ENCODE peak calls at places on chromosomes 5 and 9, in nine cellular contexts. I, C, Z, N, G, V, L, E and D are unnamed samples.

GRCh38 chr5:65722575-65723424 is 795 bp downstream of the NLN start:
- DNase-seq in I (no peak), C (peak), Z (peak), N (peak), G (peak), V (no peak), L (no peak), E (no peak), D (peak)

GRCh38 chr9:86580688-86581087 is 226.5 kb upstream of the TUT7 start:
- DNase-seq in I (no peak), C (no peak), Z (peak), N (no peak), G (no peak), V (no peak), L (no peak), E (no peak), D (no peak)

GRCh38 chr9:100150209-100150608 is 51.2 kb downstream of the INVS start:
- DNase-seq in I (no peak), C (no peak), Z (no peak), N (no peak), G (no peak), V (no peak), L (no peak), E (no peak), D (no peak)

GRCh38 chr9:77015291-77016048 is 4.0 kb upstream of the FOXB2 start:
- DNase-seq in I (no peak), C (peak), Z (no peak), N (no peak), G (no peak), V (no peak), L (no peak), E (no peak), D (peak)

GRCh38 chr5:178476531-178476930 is 113.7 kb downstream of the COL23A1 start:
- DNase-seq in I (no peak), C (no peak), Z (no peak), N (no peak), G (no peak), V (no peak), L (no peak), E (no peak), D (no peak)

GRCh38 chr9:71767421-71768321 is 642 bp downstream of the CEMIP2 start:
- DNase-seq in I (no peak), C (peak), Z (no peak), N (no peak), G (no peak), V (no peak), L (peak), E (peak), D (peak)

GRCh38 chr9:110626109-110626829 is 42.3 kb upstream of the MUSK start:
- DNase-seq in I (no peak), C (no peak), Z (no peak), N (no peak), G (no peak), V (no peak), L (no peak), E (no peak), D (no peak)

GRCh38 chr5:10652151-10652550 is 88.3 kb downstream of the ANKRD33B start:
- DNase-seq in I (no peak), C (no peak), Z (no peak), N (no peak), G (no peak), V (no peak), L (no peak), E (no peak), D (no peak)

GRCh38 chr5:1897816-1898450 is 15.2 kb upstream of the IRX4 start:
- DNase-seq in I (no peak), C (no peak), Z (no peak), N (no peak), G (no peak), V (no peak), L (no peak), E (no peak), D (no peak)

GRCh38 chr5:78065663-78066062 is 228.8 kb downstream of the AP3B1 start:
- DNase-seq in I (no peak), C (peak), Z (no peak), N (peak), G (no peak), V (no peak), L (no peak), E (no peak), D (no peak)

DNA sequence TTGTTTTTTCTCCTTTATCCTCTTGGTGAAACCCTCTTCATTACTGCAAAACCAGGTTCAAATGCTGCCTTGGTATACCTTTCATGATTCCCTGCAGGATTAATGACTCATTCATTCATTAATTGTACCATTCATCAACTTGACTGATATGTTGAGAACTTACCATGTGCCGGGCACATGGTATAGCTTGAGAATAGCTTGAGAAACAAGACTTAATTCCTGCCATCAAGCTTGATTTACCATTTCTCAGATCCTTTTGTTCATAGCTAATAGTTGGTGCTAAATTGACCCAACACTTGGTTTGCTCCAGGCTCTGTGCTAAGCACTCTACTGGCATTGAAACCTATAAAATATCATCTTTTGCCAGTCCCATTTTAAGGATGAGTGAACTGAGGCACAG is 165.7 kb downstream of the YIPF5 start:
- DNase-seq in I (no peak), C (no peak), Z (no peak), N (no peak), G (no peak), V (no peak), L (no peak), E (no peak), D (no peak)
- TF ChIP-seq CTCF in I (no peak), C (no peak), Z (no peak), N (no peak), G (no peak), V (no peak), L (no peak), E (no peak), D (no peak)

GRCh38 chr5:72268753-72269410 is 51.2 kb downstream of the MRPS27 start:
- DNase-seq in I (no peak), C (peak), Z (no peak), N (peak), G (no peak), V (no peak), L (peak), E (peak), D (peak)

GRCh38 chr5:72268260-72268659 is 51.8 kb downstream of the MRPS27 start:
- DNase-seq in I (no peak), C (no peak), Z (no peak), N (no peak), G (no peak), V (no peak), L (no peak), E (no peak), D (no peak)

GRCh38 chr5:72270037-72270436 is 50.0 kb downstream of the MRPS27 start:
- DNase-seq in I (no peak), C (no peak), Z (no peak), N (no peak), G (no peak), V (no peak), L (no peak), E (no peak), D (no peak)

GRCh38 chr5:72267685-72268084 is 52.4 kb downstream of the MRPS27 start:
- DNase-seq in I (no peak), C (no peak), Z (no peak), N (no peak), G (no peak), V (no peak), L (no peak), E (no peak), D (no peak)

DNA sequence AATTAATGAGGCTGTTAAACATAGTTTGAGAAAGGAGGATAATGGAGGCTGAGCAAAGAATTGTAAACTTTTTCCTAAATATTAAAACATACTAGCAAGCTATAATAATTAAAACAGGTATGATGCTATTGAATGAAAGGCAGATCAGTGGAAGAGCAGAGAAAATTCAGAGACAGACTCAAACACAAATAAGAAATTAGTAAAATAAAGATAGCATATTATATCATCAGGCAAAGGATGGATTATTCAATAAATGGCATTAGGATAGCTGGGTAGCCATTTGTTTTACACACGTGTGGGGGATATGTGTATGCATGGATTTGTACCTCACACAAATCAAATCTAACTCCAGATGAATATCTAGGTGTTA is 50.6 kb downstream of the MRPS27 start:
- DNase-seq in I (no peak), C (no peak), Z (no peak), N (no peak), G (no peak), V (no peak), L (no peak), E (no peak), D (no peak)
- TF ChIP-seq CTCF in I (no peak), C (peak), Z (no peak), N (peak), G (peak), V (no peak), L (no peak), E (no peak), D (no peak)

DNA sequence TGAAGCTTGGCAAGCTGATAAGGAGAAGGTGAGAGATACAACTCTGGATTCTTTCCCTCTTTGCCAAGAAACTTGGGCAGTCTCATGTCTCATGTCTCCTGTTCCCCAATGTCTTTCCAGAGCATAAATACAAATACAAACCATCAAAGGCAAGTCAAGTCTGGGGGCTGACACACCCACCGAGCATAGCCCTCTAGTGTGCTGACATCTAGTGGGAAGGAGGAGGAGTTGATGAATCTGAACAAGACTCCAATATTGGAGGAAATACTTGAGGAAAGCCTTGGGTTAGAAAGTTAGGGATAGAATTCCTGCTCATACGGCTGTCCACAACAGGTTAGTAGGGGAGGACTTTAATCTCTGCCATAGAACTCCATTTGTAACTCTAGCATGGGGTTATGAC is 8.6 kb downstream of the MLANA start:
- DNase-seq in I (no peak), C (no peak), Z (no peak), N (peak), G (no peak), V (no peak), L (no peak), E (no peak), D (no peak)
- TF ChIP-seq CTCF in I (no peak), C (peak), Z (no peak), N (peak), G (no peak), V (no peak), L (peak), E (peak), D (peak)

GRCh38 chr9:4666042-4666699 is at the start of gene SPATA6L:
- DNase-seq in I (peak), C (peak), Z (peak), N (no peak), G (peak), V (no peak), L (no peak), E (peak), D (peak)
- TF ChIP-seq CTCF in I (no peak), C (peak), Z (no peak), N (no peak), G (no peak), V (no peak), L (no peak), E (peak), D (no peak)

GRCh38 chr5:134226441-134227192 is 744 bp upstream of the PPP2CA start:
- DNase-seq in I (no peak), C (no peak), Z (peak), N (no peak), G (peak), V (no peak), L (no peak), E (no peak), D (no peak)
- TF ChIP-seq CTCF in I (no peak), C (no peak), Z (no peak), N (no peak), G (no peak), V (no peak), L (no peak), E (no peak), D (no peak)

GRCh38 chr9:135225619-135226228 is 138.3 kb downstream of the OLFM1 start:
- DNase-seq in I (no peak), C (no peak), Z (no peak), N (no peak), G (no peak), V (no peak), L (no peak), E (no peak), D (no peak)

GRCh38 chr9:135224286-135224871 is 136.9 kb downstream of the OLFM1 start:
- DNase-seq in I (no peak), C (no peak), Z (no peak), N (no peak), G (no peak), V (no peak), L (no peak), E (no peak), D (no peak)

GRCh38 chr9:135223831-135224230 is 136.4 kb downstream of the OLFM1 start:
- DNase-seq in I (no peak), C (no peak), Z (no peak), N (no peak), G (no peak), V (no peak), L (no peak), E (no peak), D (no peak)

GRCh38 chr9:135226369-135227050 is 139.0 kb downstream of the OLFM1 start:
- DNase-seq in I (no peak), C (no peak), Z (no peak), N (no peak), G (no peak), V (no peak), L (no peak), E (no peak), D (no peak)

GRCh38 chr9:135224921-135225541 is 137.6 kb downstream of the OLFM1 start:
- DNase-seq in I (no peak), C (peak), Z (no peak), N (no peak), G (no peak), V (no peak), L (no peak), E (no peak), D (no peak)
- TF ChIP-seq CTCF in I (no peak), C (no peak), Z (no peak), N (no peak), G (no peak), V (no peak), L (no peak), E (no peak), D (no peak)